ENCODE peak calls at places on chromosomes 7 and 10, in five cellular contexts. A is activated T-cell treated with anti-CD3 and anti-CD28 coated beads for 48 hours; Q is HEK293T; C is activated CD4-positive, alpha-beta T cell treated with anti-CD3 and anti-CD28 coated beads for 48 hours; I is GM12892. S is an unnamed sample.
A peak's percentile ranks its signal among the peaks of the same experiment; 100 is the strongest.

GRCh38 chr10:75201793-75202307 is 8.7 kb upstream of the VDAC2 start:
- DNase-seq in I (no peak), Q (no peak), C (no peak), A (no peak), S (no peak)

GRCh38 chr7:166370-167060 is 25.9 kb upstream of the FAM20C start:
- DNase-seq in Q (no peak), A (no peak), C (no peak), I (no peak), S (no peak)

GRCh38 chr10:88411772-88412349 is 171.3 kb downstream of the RNLS start:
- DNase-seq in Q (no peak), C (no peak), A (no peak), I (no peak), S (peak; percentile 12)

GRCh38 chr7:3289996-3290395 is 11.1 kb upstream of the SDK1 start:
- DNase-seq in Q (no peak), C (no peak), A (no peak), I (no peak), S (no peak)

GRCh38 chr10:80453715-80454525 is at the start of gene TSPAN14:
- DNase-seq in Q (peak; percentile 83), A (peak; percentile 78), I (peak; percentile 75), C (peak; percentile 77), S (peak; percentile 77)

GRCh38 chr7:130732980-130733865 is 784 bp downstream of the KLF14 start:
- DNase-seq in C (peak; percentile 40), Q (no peak), I (peak; percentile 50), A (peak; percentile 24), S (peak; percentile 23)

GRCh38 chr10:3354171-3354570 is 181.6 kb upstream of the PITRM1 start:
- DNase-seq in C (no peak), A (no peak), Q (no peak), I (no peak), S (no peak)

GRCh38 chr10:109919224-109919623 is 4.1 kb downstream of the XPNPEP1 start:
- DNase-seq in A (no peak), I (no peak), C (no peak), Q (no peak), S (no peak)

GRCh38 chr10:108141064-108141463 is 976.6 kb upstream of the SORCS1 start:
- DNase-seq in I (no peak), C (no peak), Q (no peak), A (no peak), S (no peak)

GRCh38 chr10:91036807-91037405 is 116.0 kb upstream of the ANKRD1 start:
- DNase-seq in C (no peak), A (no peak), I (no peak), Q (no peak), S (no peak)

GRCh38 chr10:35532141-35532540 is 73.0 kb upstream of the GJD4 start:
- DNase-seq in C (no peak), A (no peak), Q (no peak), I (no peak), S (no peak)

GRCh38 chr7:116859323-116859722 is 3.1 kb upstream of the CAPZA2 start:
- DNase-seq in I (no peak), A (no peak), C (no peak), Q (no peak), S (no peak)

GRCh38 chr7:15889501-15889900 is 203.0 kb upstream of the MEOX2 start:
- DNase-seq in Q (peak; percentile 41), I (no peak), C (no peak), A (no peak), S (no peak)

GRCh38 chr7:25775999-25776736 is 375.8 kb upstream of the NFE2L3 start:
- DNase-seq in Q (no peak), C (no peak), A (no peak), I (no peak), S (no peak)

GRCh38 chr7:54725255-54725654 is 33.8 kb downstream of the SEC61G start:
- DNase-seq in I (no peak), A (no peak), Q (no peak), C (no peak), S (no peak)

GRCh38 chr7:85693326-85693725 is 506.5 kb upstream of the SEMA3D start:
- DNase-seq in Q (no peak), C (no peak), I (no peak), A (no peak), S (no peak)

GRCh38 chr10:79238606-79239005 is 108.7 kb upstream of the PPIF start:
- DNase-seq in I (no peak), A (no peak), Q (no peak), C (no peak), S (no peak)

GRCh38 chr7:123285076-123285700 is 85.4 kb upstream of the SLC13A1 start:
- DNase-seq in I (no peak), Q (peak; percentile 10), C (no peak), A (no peak), S (no peak)

GRCh38 chr10:109207361-109207760 is 716.0 kb downstream of the XPNPEP1 start:
- DNase-seq in I (no peak), C (no peak), A (no peak), Q (no peak), S (no peak)

GRCh38 chr7:76358053-76358477 is 726 bp downstream of the YWHAG start:
- DNase-seq in Q (peak; percentile 27), C (peak; percentile 67), I (no peak), A (peak; percentile 56), S (peak; percentile 68)

GRCh38 chr7:45888185-45888992 is at the start of gene IGFBP1:
- DNase-seq in A (no peak), C (no peak), I (no peak), Q (no peak), S (no peak)

GRCh38 chr7:80467069-80467468 is 44.8 kb downstream of the GNAT3 start:
- DNase-seq in C (no peak), I (no peak), Q (no peak), A (no peak), S (no peak)

GRCh38 chr7:30433082-30433481 is 45.5 kb downstream of the NOD1 start:
- DNase-seq in C (no peak), I (no peak), A (no peak), Q (no peak), S (no peak)

GRCh38 chr7:105581066-105581811 is at the start of gene EFCAB10:
- DNase-seq in C (peak; percentile 81), I (peak; percentile 58), Q (peak; percentile 96), A (peak; percentile 54), S (peak; percentile 75)

GRCh38 chr10:59901481-59901880 is 4.9 kb downstream of the CCDC6 start:
- DNase-seq in C (no peak), I (no peak), A (no peak), Q (no peak), S (no peak)

GRCh38 chr10:27252267-27253000 is 11.8 kb upstream of the ACBD5 start:
- DNase-seq in I (peak; percentile 84), A (peak; percentile 90), Q (no peak), C (peak; percentile 90), S (peak; percentile 88)

GRCh38 chr7:38834357-38834756 is 74.6 kb downstream of the VPS41 start:
- DNase-seq in Q (no peak), C (no peak), A (no peak), I (no peak), S (no peak)

GRCh38 chr10:100194711-100195110 is 8.9 kb upstream of the ERLIN1 start:
- DNase-seq in A (no peak), I (no peak), Q (no peak), C (no peak), S (no peak)

GRCh38 chr10:126122856-126123255 is 226.5 kb downstream of the FANK1 start:
- DNase-seq in I (no peak), C (no peak), Q (no peak), A (no peak), S (no peak)

GRCh38 chr7:134434701-134435100 is 24.2 kb downstream of the AKR1B1 start:
- DNase-seq in Q (no peak), C (no peak), I (no peak), A (no peak), S (no peak)

GRCh38 chr7:136194843-136195242 is 217.7 kb upstream of the MTPN start:
- DNase-seq in A (no peak), I (no peak), C (no peak), Q (no peak), S (no peak)

GRCh38 chr10:91957091-91957490 is 33.5 kb downstream of the BTAF1 start:
- DNase-seq in C (no peak), A (no peak), I (no peak), Q (no peak), S (no peak)

GRCh38 chr10:97916586-97916985 is 66.9 kb downstream of the GOLGA7B start:
- DNase-seq in I (no peak), A (no peak), Q (no peak), C (no peak), S (no peak)

GRCh38 chr10:33532901-33533300 is 198.4 kb upstream of the NRP1 start:
- DNase-seq in C (no peak), Q (no peak), A (no peak), I (no peak), S (no peak)

GRCh38 chr7:7693881-7694280 is 24.5 kb downstream of the RPA3 start:
- DNase-seq in C (no peak), Q (no peak), A (no peak), I (no peak), S (no peak)

GRCh38 chr10:130137077-130137448 is 872 bp downstream of the GLRX3 start:
- DNase-seq in A (no peak), I (no peak), C (no peak), Q (no peak), S (peak; percentile 25)

S was measured in activated CD8-positive, alpha-beta T cell treated with anti-CD3 and anti-CD28 coated beads for 36 hours.